ENCODE peak calls at places on chromosomes 4 and X, in four cellular contexts. O is AML-193, C is EL, X is right cardiac atrium. B is an unnamed sample.

GRCh38 chr4:11791808-11792207 is 363.1 kb upstream of the HS3ST1 start:
- DNase-seq in X (no peak), O (peak; percentile 21), C (no peak), B (no peak)

GRCh38 chrX:15579778-15580747 is 20.7 kb downstream of the ACE2 start:
- DNase-seq in C (no peak), X (peak; percentile 73), O (no peak), B (no peak)

GRCh38 chr4:142098900-142099299 is 462.5 kb downstream of the IL15 start:
- DNase-seq in O (no peak), X (no peak), C (no peak), B (no peak)

GRCh38 chr4:171532968-171533367 is 280.2 kb upstream of the GALNTL6 start:
- DNase-seq in O (no peak), C (no peak), X (no peak), B (no peak)

GRCh38 chr4:113760852-113761681 is 471 bp downstream of the CAMK2D start:
- DNase-seq in X (peak; percentile 87), C (peak; percentile 74), O (peak; percentile 64), B (peak; percentile 61)

GRCh38 chrX:107701493-107702121 is 73.3 kb downstream of the PRPS1 start:
- DNase-seq in O (peak; percentile 44), C (no peak), X (no peak), B (no peak)

GRCh38 chr4:146469053-146469452 is 52.7 kb downstream of the SLC10A7 start:
- DNase-seq in X (no peak), O (no peak), C (no peak), B (no peak)

GRCh38 chr4:78864405-78865024 is 74.7 kb downstream of the PAQR3 start:
- DNase-seq in C (peak; percentile 74), X (no peak), O (peak; percentile 80), B (peak; percentile 61)

GRCh38 chr4:12050357-12050756 is 621.7 kb upstream of the HS3ST1 start:
- DNase-seq in C (no peak), X (no peak), O (no peak), B (no peak)

GRCh38 chrX:20965270-20966044 is 408.8 kb upstream of the CNKSR2 start:
- DNase-seq in C (no peak), X (no peak), O (no peak), B (no peak)

GRCh38 chr4:182978152-182978827 is 61.1 kb upstream of the DCTD start:
- DNase-seq in O (no peak), C (peak; percentile 77), X (no peak), B (no peak)

GRCh38 chr4:156598138-156598681 is 373.4 kb downstream of the PDGFC start:
- DNase-seq in X (no peak), C (peak; percentile 25), O (no peak), B (peak; percentile 25)

GRCh38 chrX:154135458-154136229 is 8.4 kb upstream of the OPN1LW start:
- DNase-seq in X (no peak), C (no peak), O (no peak), B (no peak)

GRCh38 chr4:112523008-112523440 is 7.0 kb upstream of the NEUROG2 start:
- DNase-seq in O (no peak), X (peak; percentile 23), C (peak; percentile 60), B (no peak)

GRCh38 chr4:25769251-25769650 is 93.5 kb downstream of the SEL1L3 start:
- DNase-seq in O (no peak), C (no peak), X (peak; percentile 32), B (no peak)

GRCh38 chr4:110055014-110055768 is 142.5 kb downstream of the EGF start:
- DNase-seq in X (no peak), C (peak; percentile 5), O (no peak), B (no peak)

GRCh38 chr4:37389967-37390580 is 145.5 kb downstream of the NWD2 start:
- DNase-seq in O (peak; percentile 80), X (no peak), C (peak; percentile 45), B (peak; percentile 1)

GRCh38 chrX:19593684-19594083 is 78.4 kb upstream of the MAP3K15 start:
- DNase-seq in X (no peak), O (peak; percentile 35), C (peak; percentile 40), B (peak; percentile 35)

GRCh38 chr4:85708468-85708867 is 233.5 kb downstream of the ARHGAP24 start:
- DNase-seq in C (no peak), X (no peak), O (no peak), B (no peak)

GRCh38 chr4:186765138-186765537 is 41.5 kb upstream of the FAT1 start:
- DNase-seq in O (no peak), C (peak; percentile 88), X (peak; percentile 32), B (peak; percentile 52)

GRCh38 chrX:13078739-13079444 is 34.5 kb upstream of the FAM9C start:
- DNase-seq in C (peak; percentile 70), X (peak; percentile 28), O (no peak), B (peak; percentile 48)

GRCh38 chr4:154084864-154085263 is 296.0 kb upstream of the SFRP2 start:
- DNase-seq in O (no peak), C (no peak), X (no peak), B (peak; percentile 9)

GRCh38 chrX:12701625-12702024 is 89.6 kb upstream of the PRPS2 start:
- DNase-seq in O (no peak), C (peak; percentile 42), X (peak; percentile 23), B (peak; percentile 53)

GRCh38 chr4:121122661-121123060 is 41.5 kb downstream of the TNIP3 start:
- DNase-seq in C (no peak), X (no peak), O (no peak), B (no peak)

GRCh38 chr4:67198757-67199156 is 346.5 kb downstream of the CENPC start:
- DNase-seq in O (peak; percentile 28), X (no peak), C (peak; percentile 40), B (no peak)

GRCh38 chr4:123340381-123340701 is 56.3 kb upstream of the SPRY1 start:
- DNase-seq in O (no peak), C (peak; percentile 73), X (no peak), B (peak; percentile 88)

GRCh38 chr4:147846318-147847135 is 114.6 kb downstream of the ARHGAP10 start:
- DNase-seq in X (no peak), O (no peak), C (no peak), B (no peak)

GRCh38 chr4:184039963-184040383 is 134.9 kb downstream of the STOX2 start:
- DNase-seq in O (no peak), C (peak; percentile 6), X (peak; percentile 20), B (no peak)

GRCh38 chrX:106898462-106898861 is 4.7 kb downstream of the RIPPLY1 start:
- DNase-seq in C (peak; percentile 57), O (peak; percentile 41), X (no peak), B (peak; percentile 61)

GRCh38 chr4:180141734-180142133 is 2101.5 kb upstream of the TENM3 start:
- DNase-seq in X (no peak), C (no peak), O (no peak), B (no peak)

GRCh38 chrX:123736333-123736921 is 3.6 kb upstream of the THOC2 start:
- DNase-seq in O (no peak), X (no peak), C (peak; percentile 81), B (peak; percentile 76)

GRCh38 chr4:92646826-92647225 is 343.1 kb downstream of the GRID2 start:
- DNase-seq in O (no peak), C (no peak), X (no peak), B (no peak)

GRCh38 chrX:150160656-150161055 is 202.5 kb upstream of the MAMLD1 start:
- DNase-seq in C (no peak), O (no peak), X (no peak), B (no peak)

GRCh38 chrX:71222929-71223328 is at the start of gene GJB1:
- DNase-seq in O (no peak), C (no peak), X (no peak), B (no peak)

GRCh38 chrX:51395807-51396728 is 63.4 kb downstream of the NUDT10 start:
- DNase-seq in C (no peak), X (peak; percentile 22), O (no peak), B (no peak)

GRCh38 chr4:43282534-43282933 is 390.0 kb downstream of the GRXCR1 start:
- DNase-seq in C (no peak), X (no peak), O (no peak), B (no peak)

GRCh38 chrX:101287402-101287801 is 3.7 kb downstream of the TAF7L start:
- DNase-seq in X (no peak), O (peak; percentile 10), C (peak; percentile 49), B (peak; percentile 33)

GRCh38 chrX:431032-431431 is 44.3 kb upstream of the PPP2R3B start:
- DNase-seq in C (no peak), X (no peak), O (no peak), B (no peak)

GRCh38 chr4:79662651-79663050 is 254.6 kb upstream of the GK2 start:
- DNase-seq in X (no peak), O (no peak), C (no peak), B (no peak)

GRCh38 chr4:6991771-6992557 is 51.2 kb upstream of the TADA2B start:
- DNase-seq in C (peak; percentile 90), O (peak; percentile 34), X (peak; percentile 37), B (peak; percentile 4)